ENCODE peak calls at places on chromosomes 3 and 15, in eight cellular contexts. S is K562, E is IMR-90, G is HCT116, Y is H1, L is HepG2, R is SK-N-SH, X is GM12878. Q is an unnamed sample.

GRCh38 chr3:47731066-47731465 is 50.6 kb downstream of the SMARCC1 start:
- DNase-seq in S (no peak), E (no peak), G (no peak), Y (no peak), L (no peak), R (no peak), X (no peak), Q (no peak)

GRCh38 chr3:186361612-186362408 is at the start of gene DGKG:
- DNase-seq in S (no peak), E (no peak), G (no peak), Y (peak), L (no peak), R (peak), X (no peak), Q (peak)

GRCh38 chr15:75327491-75327890 is 8.4 kb upstream of the COMMD4 start:
- DNase-seq in S (no peak), E (no peak), G (no peak), Y (no peak), L (no peak), R (no peak), X (no peak), Q (no peak)

GRCh38 chr3:123749716-123750115 is 134.4 kb downstream of the MYLK start:
- DNase-seq in S (no peak), E (peak), G (no peak), Y (peak), L (peak), R (no peak), X (no peak), Q (no peak)

GRCh38 chr15:99433757-99434211 is 132.0 kb upstream of the MEF2A start:
- DNase-seq in S (no peak), E (no peak), G (no peak), Y (no peak), L (no peak), R (no peak), X (no peak), Q (no peak)

GRCh38 chr3:144760831-144761230 is 789.2 kb downstream of the DIPK2A start:
- DNase-seq in S (no peak), E (no peak), G (no peak), Y (no peak), L (no peak), R (no peak), X (no peak), Q (no peak)

GRCh38 chr3:139674585-139675260 is 3.0 kb downstream of the NMNAT3 start:
- DNase-seq in S (no peak), E (no peak), G (no peak), Y (no peak), L (no peak), R (peak), X (no peak), Q (no peak)

GRCh38 chr15:47717036-47717611 is at the start of gene SEMA6D:
- DNase-seq in S (no peak), E (peak), G (no peak), Y (peak), L (peak), R (peak), X (no peak), Q (peak)

GRCh38 chr15:90142216-90143175 is 40.2 kb upstream of the IDH2 start:
- DNase-seq in S (peak), E (no peak), G (no peak), Y (no peak), L (no peak), R (no peak), X (no peak), Q (no peak)

GRCh38 chr3:5650303-5650702 is 462.8 kb downstream of the EDEM1 start:
- DNase-seq in S (no peak), E (no peak), G (no peak), Y (no peak), L (no peak), R (no peak), X (no peak), Q (no peak)

GRCh38 chr15:74817370-74817737 is 4.7 kb downstream of the LMAN1L start:
- DNase-seq in S (no peak), E (peak), G (no peak), Y (no peak), L (peak), R (peak), X (no peak), Q (no peak)

GRCh38 chr3:177320765-177321247 is 123.5 kb upstream of the TBL1XR1 start:
- DNase-seq in S (no peak), E (no peak), G (no peak), Y (no peak), L (no peak), R (no peak), X (no peak), Q (no peak)

GRCh38 chr3:29346828-29347227 is 66.0 kb downstream of the RBMS3 start:
- DNase-seq in S (no peak), E (peak), G (no peak), Y (no peak), L (no peak), R (no peak), X (no peak), Q (no peak)

GRCh38 chr3:76024640-76025039 is 239.3 kb upstream of the ZNF717 start:
- DNase-seq in S (no peak), E (peak), G (no peak), Y (no peak), L (peak), R (peak), X (no peak), Q (no peak)

GRCh38 chr15:88498991-88499390 is 31.5 kb downstream of the MRPS11 start:
- DNase-seq in S (no peak), E (no peak), G (no peak), Y (no peak), L (no peak), R (no peak), X (no peak), Q (no peak)

GRCh38 chr3:39814007-39814406 is 4.6 kb downstream of the MYRIP start:
- DNase-seq in S (no peak), E (no peak), G (no peak), Y (no peak), L (no peak), R (no peak), X (no peak), Q (no peak)

GRCh38 chr3:55160241-55160877 is 232.5 kb upstream of the LRTM1 start:
- DNase-seq in S (no peak), E (peak), G (no peak), Y (no peak), L (no peak), R (no peak), X (peak), Q (no peak)

GRCh38 chr3:127217594-127218456 is 24.9 kb downstream of the PRR23E start:
- DNase-seq in S (no peak), E (peak), G (no peak), Y (no peak), L (no peak), R (no peak), X (no peak), Q (no peak)

GRCh38 chr3:55620361-55621025 is 133.4 kb upstream of the WNT5A start:
- DNase-seq in S (no peak), E (peak), G (no peak), Y (no peak), L (no peak), R (no peak), X (peak), Q (no peak)

GRCh38 chr3:64229903-64230302 is 4.6 kb upstream of the PRICKLE2 start:
- DNase-seq in S (no peak), E (peak), G (no peak), Y (no peak), L (no peak), R (no peak), X (no peak), Q (no peak)

GRCh38 chr3:197426161-197426566 is 127.8 kb upstream of the DLG1 start:
- DNase-seq in S (no peak), E (no peak), G (no peak), Y (no peak), L (no peak), R (peak), X (no peak), Q (no peak)

GRCh38 chr15:58469432-58470353 is 37.9 kb downstream of the LIPC start:
- DNase-seq in S (no peak), E (peak), G (peak), Y (no peak), L (peak), R (no peak), X (no peak), Q (peak)

GRCh38 chr15:44910981-44911625 is 45.4 kb upstream of the TERB2 start:
- DNase-seq in S (no peak), E (no peak), G (no peak), Y (no peak), L (no peak), R (no peak), X (no peak), Q (no peak)

GRCh38 chr15:72195101-72195511 is 2.5 kb downstream of the GRAMD2A start:
- DNase-seq in S (no peak), E (no peak), G (no peak), Y (no peak), L (no peak), R (no peak), X (no peak), Q (peak)

GRCh38 chr3:122105626-122106025 is 50.5 kb downstream of the CD86 start:
- DNase-seq in S (no peak), E (peak), G (no peak), Y (no peak), L (no peak), R (no peak), X (no peak), Q (no peak)

GRCh38 chr15:29880341-29880740 is 58.1 kb upstream of the TJP1 start:
- DNase-seq in S (no peak), E (no peak), G (no peak), Y (no peak), L (no peak), R (no peak), X (no peak), Q (no peak)

GRCh38 chr15:92845109-92845508 is 55.0 kb upstream of the CHD2 start:
- DNase-seq in S (no peak), E (peak), G (no peak), Y (no peak), L (peak), R (no peak), X (peak), Q (peak)

GRCh38 chr3:155131104-155131503 is 51.0 kb downstream of the MME start:
- DNase-seq in S (peak), E (peak), G (no peak), Y (no peak), L (no peak), R (no peak), X (no peak), Q (no peak)

GRCh38 chr15:82849556-82850241 is 40.3 kb downstream of the WHAMM start:
- DNase-seq in S (peak), E (peak), G (peak), Y (peak), L (peak), R (peak), X (no peak), Q (peak)

GRCh38 chr15:40381818-40382529 is 547 bp upstream of the KNSTRN start:
- DNase-seq in S (no peak), E (no peak), G (no peak), Y (no peak), L (no peak), R (no peak), X (no peak), Q (no peak)

GRCh38 chr3:47399531-47400270 is 18.9 kb downstream of the PTPN23 start:
- DNase-seq in S (no peak), E (peak), G (no peak), Y (no peak), L (no peak), R (no peak), X (no peak), Q (no peak)

GRCh38 chr3:53948174-53948573 is 56.5 kb upstream of the SELENOK start:
- DNase-seq in S (no peak), E (no peak), G (no peak), Y (no peak), L (no peak), R (no peak), X (no peak), Q (no peak)

GRCh38 chr3:66904336-66904735 is 93.8 kb upstream of the KBTBD8 start:
- DNase-seq in S (no peak), E (no peak), G (no peak), Y (no peak), L (no peak), R (no peak), X (no peak), Q (no peak)

GRCh38 chr3:146162561-146162960 is 1.6 kb upstream of the PLOD2 start:
- DNase-seq in S (no peak), E (no peak), G (no peak), Y (no peak), L (no peak), R (no peak), X (no peak), Q (no peak)

GRCh38 chr3:59970384-59970783 is 920.6 kb upstream of the CFAP20DC start:
- DNase-seq in S (no peak), E (no peak), G (no peak), Y (no peak), L (no peak), R (no peak), X (no peak), Q (no peak)

GRCh38 chr3:170309044-170309443 is 48.5 kb upstream of the SKIL start:
- DNase-seq in S (no peak), E (peak), G (no peak), Y (no peak), L (no peak), R (no peak), X (no peak), Q (no peak)

GRCh38 chr3:39812537-39812936 is 3.1 kb downstream of the MYRIP start:
- DNase-seq in S (no peak), E (no peak), G (no peak), Y (no peak), L (peak), R (peak), X (no peak), Q (no peak)

GRCh38 chr15:83471307-83471866 is 24.2 kb downstream of the SH3GL3 start:
- DNase-seq in S (no peak), E (no peak), G (no peak), Y (no peak), L (no peak), R (no peak), X (no peak), Q (no peak)

DNA sequence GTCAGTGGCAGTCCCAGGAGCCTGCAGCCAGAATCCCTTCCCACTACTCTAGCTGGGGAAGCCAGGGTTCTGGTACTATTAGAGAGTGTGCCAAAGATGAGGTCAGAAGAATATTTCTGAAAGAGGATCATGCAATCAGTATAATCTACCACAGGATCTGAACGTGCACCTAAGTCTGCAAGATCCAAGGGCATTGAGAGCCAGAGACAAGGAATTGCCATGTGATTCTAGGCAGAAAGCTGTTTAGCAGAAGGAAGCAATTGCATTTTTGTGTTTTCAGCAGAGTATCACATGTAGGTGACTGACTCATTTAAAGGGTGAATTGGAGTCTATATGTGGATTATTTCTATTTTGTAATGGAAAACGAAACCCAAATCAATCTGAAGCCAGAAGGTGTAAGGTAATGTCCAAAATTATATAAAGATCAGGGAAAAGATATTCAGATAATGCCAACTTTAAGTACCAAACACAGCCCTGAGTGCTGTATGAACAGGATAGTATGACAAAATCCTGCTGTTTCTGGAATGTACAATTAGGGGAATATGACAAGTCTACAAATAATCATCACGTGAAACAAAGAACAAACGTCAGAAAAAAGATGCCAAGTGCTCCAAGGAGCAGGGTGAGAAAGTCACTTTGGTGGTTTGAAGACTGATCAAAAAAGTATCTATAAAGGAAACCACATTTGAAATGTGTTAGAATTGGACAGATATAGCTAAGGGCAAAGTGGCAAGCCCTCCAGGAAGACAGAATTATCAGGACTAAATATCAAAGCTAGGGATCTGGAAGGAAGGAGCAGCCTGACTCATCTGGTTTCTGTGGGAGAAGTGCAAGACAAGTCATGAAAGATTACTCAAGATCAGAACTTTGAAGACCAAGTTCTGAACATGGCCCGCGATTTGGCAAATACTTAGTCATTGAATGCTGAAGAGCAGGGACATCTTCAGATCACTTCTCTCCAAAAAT is 1036.6 kb downstream of the NTRK3 start:
- DNase-seq in S (no peak), E (no peak), G (no peak), Y (no peak), L (no peak), R (no peak), X (no peak), Q (no peak)
- TF ChIP-seq RAD21 in S (no peak), E (no peak), G (no peak), Y (no peak), L (no peak), R (no peak), X (no peak), Q (no peak)

DNA sequence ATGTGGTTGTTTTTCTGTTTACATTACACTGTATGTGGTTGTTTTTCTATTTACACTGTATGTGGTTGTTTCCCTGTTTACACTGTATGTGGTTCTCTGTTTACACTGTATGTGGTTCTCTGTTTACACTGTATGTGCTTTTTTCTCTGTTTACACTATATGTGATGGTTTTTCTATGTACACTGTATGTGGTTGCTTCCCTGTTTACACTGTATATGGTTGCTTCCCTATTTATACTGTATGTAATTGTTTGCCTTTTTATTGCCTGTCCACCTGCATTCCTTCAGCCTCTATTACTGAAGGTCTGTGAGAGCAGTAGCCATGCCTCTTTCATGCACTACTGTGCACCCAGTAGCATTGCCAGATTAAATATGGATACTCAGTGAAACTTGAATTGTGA is 94.3 kb downstream of the MITF start:
- DNase-seq in S (no peak), E (no peak), G (no peak), Y (no peak), L (no peak), R (no peak), X (no peak), Q (no peak)
- TF ChIP-seq RAD21 in S (no peak), E (no peak), G (no peak), Y (no peak), L (no peak), R (no peak), X (no peak), Q (no peak)

GRCh38 chr3:128236667-128237066 is 83.4 kb downstream of the EEFSEC start:
- DNase-seq in S (no peak), E (no peak), G (no peak), Y (peak), L (peak), R (peak), X (no peak), Q (no peak)
- TF ChIP-seq RAD21 in S (no peak), E (no peak), G (no peak), Y (no peak), L (no peak), R (peak), X (no peak), Q (no peak)

GRCh38 chr15:43135351-43135750 is 2.0 kb downstream of the TMEM62 start:
- DNase-seq in S (no peak), E (no peak), G (no peak), Y (no peak), L (no peak), R (no peak), X (no peak), Q (no peak)
- TF ChIP-seq RAD21 in S (no peak), E (no peak), G (no peak), Y (no peak), L (no peak), R (no peak), X (no peak), Q (no peak)

DNA sequence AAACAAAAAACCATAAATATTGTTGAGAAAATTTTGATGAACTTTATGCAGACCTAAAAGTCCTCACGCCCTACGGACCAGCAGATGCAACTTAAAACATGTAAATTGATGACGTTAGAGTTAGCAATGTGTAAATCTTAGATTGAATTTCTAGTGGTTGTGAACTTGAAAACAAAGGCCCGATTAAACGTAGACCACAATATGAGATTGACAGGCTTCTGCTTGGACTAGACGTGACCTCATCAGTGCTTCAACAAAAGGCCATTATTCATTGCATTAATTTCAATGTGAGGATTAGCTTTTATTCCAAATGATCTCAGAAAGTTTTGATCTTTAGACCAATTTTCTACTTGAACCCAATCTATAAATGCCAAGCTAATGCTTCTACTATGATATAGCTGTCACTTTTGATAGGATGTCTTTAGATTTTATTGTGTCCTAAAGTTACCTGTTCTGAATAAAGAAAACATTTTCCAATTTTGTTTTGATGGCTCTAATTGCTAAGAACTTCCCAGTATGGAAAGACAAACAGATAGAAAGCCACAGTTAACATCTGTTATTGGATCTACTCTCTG is 55.4 kb upstream of the SPPL2A start:
- DNase-seq in S (no peak), E (no peak), G (no peak), Y (no peak), L (no peak), R (no peak), X (no peak), Q (no peak)
- TF ChIP-seq RAD21 in S (no peak), E (no peak), G (no peak), Y (no peak), L (no peak), R (no peak), X (no peak), Q (no peak)